ENCODE peak calls at places on chromosomes 6 and 20, in eight cellular contexts. W is spleen, F is transverse colon, R is breast epithelium, B is H1, P is HepG2, S is HCT116, T is GM12878. I is an unnamed sample.
A peak's percentile ranks its signal among the peaks of the same experiment; 100 is the strongest.

GRCh38 chr20:12293900-12294299 is 376.2 kb downstream of the BTBD3 start:
- DNase-seq in F (no peak), P (no peak), R (no peak), W (no peak), B (no peak), T (no peak), S (no peak), I (no peak)

GRCh38 chr6:1190361-1190760 is 121.5 kb upstream of the FOXQ1 start:
- DNase-seq in R (no peak), W (no peak), F (no peak), S (no peak), B (no peak), T (no peak), P (peak; percentile 79), I (no peak)

GRCh38 chr20:58401123-58401639 is 12.2 kb downstream of the VAPB start:
- DNase-seq in F (no peak), S (no peak), W (no peak), B (no peak), P (no peak), T (no peak), R (no peak), I (no peak)

GRCh38 chr6:160081398-160081797 is 40.2 kb upstream of the SLC22A1 start:
- DNase-seq in S (no peak), T (no peak), R (no peak), F (no peak), P (no peak), B (peak; percentile 49), W (peak; percentile 39), I (no peak)

GRCh38 chr6:159174263-159174974 is 5.2 kb downstream of the FNDC1 start:
- DNase-seq in W (peak; percentile 91), F (peak; percentile 66), T (peak; percentile 2), B (peak; percentile 92), R (peak; percentile 55), P (peak; percentile 46), S (peak; percentile 44), I (peak; percentile 17)

GRCh38 chr20:53100476-53100911 is 128.3 kb downstream of the TSHZ2 start:
- DNase-seq in S (no peak), T (no peak), B (no peak), W (no peak), F (no peak), R (no peak), P (no peak), I (no peak)

GRCh38 chr6:150617496-150618460 is 18.1 kb downstream of the PLEKHG1 start:
- DNase-seq in P (no peak), T (no peak), W (no peak), B (no peak), F (no peak), R (no peak), S (no peak), I (no peak)

GRCh38 chr6:4925580-4925979 is 78.3 kb downstream of the RPP40 start:
- DNase-seq in W (no peak), F (no peak), B (no peak), R (no peak), P (no peak), S (no peak), T (no peak), I (no peak)

GRCh38 chr20:23129256-23129655 is 43.1 kb upstream of the CD93 start:
- DNase-seq in T (no peak), W (no peak), S (no peak), F (no peak), B (no peak), P (no peak), R (no peak), I (no peak)

GRCh38 chr20:1897965-1898464 is 2.8 kb downstream of the SIRPA start:
- DNase-seq in T (peak; percentile 57), F (peak; percentile 47), W (peak; percentile 85), B (no peak), S (no peak), R (no peak), P (no peak), I (no peak)

GRCh38 chr20:10323729-10324128 is 105.1 kb downstream of the SNAP25 start:
- DNase-seq in R (no peak), W (no peak), P (no peak), T (no peak), S (no peak), F (no peak), B (no peak), I (no peak)

GRCh38 chr20:4896971-4897497 is 104.3 kb downstream of the SLC23A2 start:
- DNase-seq in T (no peak), P (no peak), R (no peak), W (peak; percentile 85), B (peak; percentile 78), F (no peak), S (no peak), I (no peak)

GRCh38 chr6:44247338-44248302 is 719 bp downstream of the HSP90AB1 start:
- DNase-seq in W (peak; percentile 96), F (peak; percentile 78), P (peak; percentile 36), S (no peak), R (peak; percentile 67), B (no peak), T (no peak), I (peak; percentile 62)

GRCh38 chr6:10901751-10902150 is 14.9 kb downstream of the SYCP2L start:
- DNase-seq in P (no peak), W (no peak), S (no peak), F (no peak), T (peak; percentile 59), R (no peak), B (no peak), I (no peak)

GRCh38 chr6:148382856-148383255 is 40.2 kb downstream of the SASH1 start:
- DNase-seq in W (no peak), T (no peak), B (no peak), R (no peak), F (no peak), S (no peak), P (no peak), I (no peak)

GRCh38 chr6:71309666-71310065 is 21.1 kb downstream of the OGFRL1 start:
- DNase-seq in F (no peak), W (no peak), R (no peak), S (no peak), T (no peak), P (no peak), B (no peak), I (no peak)

GRCh38 chr6:124947821-124948451 is 14.3 kb upstream of the RNF217 start:
- DNase-seq in F (no peak), P (no peak), W (no peak), B (no peak), T (no peak), R (no peak), S (no peak), I (no peak)

GRCh38 chr20:59586613-59587012 is 17.7 kb upstream of the PHACTR3 start:
- DNase-seq in S (no peak), F (no peak), B (no peak), W (peak; percentile 25), P (no peak), T (no peak), R (no peak), I (no peak)
- TF ChIP-seq POLR2A in S (no peak), F (no peak), B (no peak), W (no peak), P (no peak), T (no peak), R (no peak), I (no peak)

GRCh38 chr6:50722829-50723562 is 9.7 kb downstream of the TFAP2D start:
- DNase-seq in T (no peak), R (no peak), S (no peak), P (no peak), B (no peak), F (no peak), W (no peak), I (no peak)

GRCh38 chr6:50718566-50718965 is 5.2 kb downstream of the TFAP2D start:
- DNase-seq in R (no peak), F (no peak), T (no peak), B (no peak), W (no peak), P (no peak), S (no peak), I (no peak)

GRCh38 chr6:50721978-50722377 is 8.7 kb downstream of the TFAP2D start:
- DNase-seq in T (no peak), W (no peak), S (no peak), P (no peak), F (no peak), R (no peak), B (no peak), I (no peak)

GRCh38 chr6:50720623-50721022 is 7.3 kb downstream of the TFAP2D start:
- DNase-seq in B (peak; percentile 66), R (no peak), T (no peak), F (no peak), S (no peak), P (no peak), W (no peak), I (no peak)

DNA sequence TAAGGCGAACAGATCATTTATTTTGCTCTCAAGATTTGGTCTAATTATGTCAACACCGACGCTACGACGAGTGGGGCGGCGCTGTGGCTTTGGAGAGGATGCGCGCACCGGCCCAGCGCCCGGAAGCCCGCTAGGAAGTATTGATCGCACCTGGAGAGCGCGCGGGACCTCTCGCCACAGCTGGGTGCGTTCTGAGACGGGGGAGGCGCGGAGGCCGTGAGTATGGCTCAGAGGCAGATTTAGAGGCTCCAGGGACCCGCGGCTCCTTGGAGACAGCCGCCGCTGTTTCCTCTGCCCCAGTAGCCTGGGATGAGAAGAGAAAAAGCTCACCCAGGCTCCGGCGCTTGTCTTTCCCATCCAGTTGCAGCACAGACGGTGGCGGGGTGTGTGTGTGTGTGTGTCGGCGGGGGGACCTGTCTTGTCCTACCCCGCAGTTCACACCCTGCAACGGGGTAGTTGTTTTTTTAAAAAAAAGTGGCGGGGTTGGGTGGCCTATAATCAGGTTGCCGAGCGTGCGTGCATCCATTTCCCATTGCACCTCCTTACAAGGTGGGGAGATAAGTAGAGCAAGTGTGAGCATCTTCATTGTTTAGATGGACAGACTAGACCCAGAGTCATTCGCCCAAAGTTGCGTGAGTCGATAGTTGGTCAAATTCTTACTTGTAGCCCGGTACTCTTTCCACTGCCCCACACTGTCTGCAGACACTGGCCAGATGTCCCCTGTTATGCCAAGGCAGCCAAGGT is 11.2 kb downstream of the TFAP2D start:
- DNase-seq in B (no peak), W (no peak), R (no peak), F (no peak), T (no peak), P (no peak), S (no peak), I (no peak)
- TF ChIP-seq POLR2AphosphoS5 in B (no peak), W (no peak), R (no peak), F (no peak), T (no peak), P (no peak), S (no peak), I (no peak)

GRCh38 chr20:44584103-44584690 is 1.8 kb downstream of the PKIG start:
- DNase-seq in P (no peak), R (no peak), T (no peak), B (no peak), F (no peak), S (no peak), W (no peak), I (no peak)
- H3K4me1 ChIP-seq in P (peaks cover 11% of the 10 kb centered on the region), R (peaks cover 3% of the 10 kb centered on the region), T (peaks cover 89% of the 10 kb centered on the region), B (peaks cover 17% of the 10 kb centered on the region), F (peaks cover 37% of the 10 kb centered on the region), S (no peaks in the 10 kb centered on the region), W (peaks cover 64% of the 10 kb centered on the region), I (no peaks in the 10 kb centered on the region)

GRCh38 chr6:79404261-79404660 is 133.0 kb downstream of the LCA5 start:
- DNase-seq in F (no peak), P (peak; percentile 28), T (no peak), R (no peak), S (no peak), B (no peak), W (no peak), I (no peak)
- TF ChIP-seq POLR2A in F (no peak), P (no peak), T (no peak), R (no peak), S (no peak), B (no peak), W (no peak), I (no peak)

I was measured in prostate gland.